ENCODE peak calls at places on chromosomes 5 and 9, in six cellular contexts. B, Q, W, U, C and T are unnamed samples.

GRCh38 chr5:147901555-147901954 is 4.8 kb downstream of the C5orf46 start:
- DNase-seq in W (no peak), B (no peak), C (peak; percentile 90), Q (no peak), U (no peak), T (peak; percentile 83)

GRCh38 chr9:17319822-17320221 is 185.0 kb downstream of the CNTLN start:
- DNase-seq in C (peak; percentile 23), U (no peak), B (no peak), W (no peak), Q (no peak), T (no peak)

GRCh38 chr9:110591526-110591925 is 12.0 kb upstream of the SVEP1 start:
- DNase-seq in U (no peak), W (peak; percentile 43), Q (no peak), C (peak; percentile 53), B (no peak), T (no peak)

GRCh38 chr9:71861618-71862017 is 49.4 kb downstream of the ABHD17B start:
- DNase-seq in B (no peak), C (no peak), W (no peak), U (no peak), Q (no peak), T (no peak)

GRCh38 chr5:154309361-154309725 is 118.8 kb downstream of the GALNT10 start:
- DNase-seq in W (no peak), C (peak; percentile 94), U (no peak), B (no peak), Q (no peak), T (peak; percentile 41)

GRCh38 chr5:14914603-14915277 is 43.2 kb upstream of the ANKH start:
- DNase-seq in Q (no peak), C (peak; percentile 87), W (peak; percentile 67), B (no peak), U (no peak), T (peak; percentile 16)

GRCh38 chr5:112995764-112996618 is 19.4 kb downstream of the DCP2 start:
- DNase-seq in B (peak; percentile 77), W (peak; percentile 46), Q (peak; percentile 82), C (peak; percentile 52), U (peak; percentile 43), T (peak; percentile 80)

GRCh38 chr9:14362175-14362574 is 48.2 kb upstream of the NFIB start:
- DNase-seq in W (no peak), Q (no peak), B (no peak), C (peak; percentile 64), U (no peak), T (peak; percentile 90)

GRCh38 chr5:34486160-34486765 is 169.9 kb upstream of the RAI14 start:
- DNase-seq in C (peak; percentile 77), W (peak; percentile 68), B (peak; percentile 86), U (peak; percentile 15), Q (peak; percentile 95), T (peak; percentile 93)

GRCh38 chr9:22169243-22169642 is 160.1 kb upstream of the CDKN2B start:
- DNase-seq in Q (no peak), W (peak; percentile 69), C (peak; percentile 45), U (no peak), B (no peak), T (peak; percentile 63)

GRCh38 chr5:16540421-16540820 is 74.8 kb upstream of the ZNF622 start:
- DNase-seq in C (peak; percentile 90), U (no peak), B (no peak), W (peak; percentile 83), Q (no peak), T (peak; percentile 5)

GRCh38 chr5:141674747-141675146 is 7.3 kb downstream of the ARAP3 start:
- DNase-seq in C (no peak), Q (no peak), U (no peak), B (no peak), W (no peak), T (no peak)

GRCh38 chr5:157816682-157817268 is 42.2 kb downstream of the CLINT1 start:
- DNase-seq in C (no peak), W (no peak), Q (no peak), B (no peak), U (no peak), T (peak; percentile 43)

GRCh38 chr9:98108540-98109031 is 10.4 kb downstream of the TRIM14 start:
- DNase-seq in Q (peak; percentile 34), C (no peak), W (no peak), B (no peak), U (no peak), T (no peak)

GRCh38 chr5:111408817-111409216 is 103.5 kb downstream of the STARD4 start:
- DNase-seq in C (no peak), U (no peak), W (no peak), Q (no peak), B (no peak), T (no peak)

GRCh38 chr5:141743652-141744333 is 61.8 kb upstream of the ARAP3 start:
- DNase-seq in Q (no peak), U (no peak), C (no peak), W (no peak), B (no peak), T (no peak)

GRCh38 chr5:9515451-9515850 is 30.4 kb downstream of the SEMA5A start:
- DNase-seq in W (no peak), U (no peak), Q (no peak), B (no peak), C (no peak), T (no peak)

GRCh38 chr9:73151653-73152382 is at the start of gene ANXA1:
- DNase-seq in C (peak; percentile 90), W (peak; percentile 93), Q (no peak), U (no peak), B (no peak), T (peak; percentile 95)

GRCh38 chr9:73154271-73154670 is 2.6 kb downstream of the ANXA1 start:
- DNase-seq in Q (no peak), B (no peak), C (no peak), W (no peak), U (no peak), T (no peak)

GRCh38 chr9:73152953-73153352 is 1.3 kb downstream of the ANXA1 start:
- DNase-seq in W (no peak), U (no peak), B (no peak), Q (no peak), C (peak; percentile 49), T (peak; percentile 63)

GRCh38 chr9:73153793-73154227 is 2.1 kb downstream of the ANXA1 start:
- DNase-seq in W (peak; percentile 79), Q (no peak), C (peak; percentile 74), U (no peak), B (no peak), T (peak; percentile 55)

GRCh38 chr9:73152445-73152844 is 780 bp downstream of the ANXA1 start:
- DNase-seq in W (no peak), B (no peak), U (no peak), Q (no peak), C (peak; percentile 82), T (peak; percentile 77)
- H3K4me3 ChIP-seq in W (peak overlapping the region; percentile 99), B (peak overlapping the region; percentile 10), U (peak overlapping the region; percentile 46), Q (peak overlapping the region; percentile 85), C (peak overlapping the region; percentile 85), T (peak overlapping the region; percentile 69)

DNA sequence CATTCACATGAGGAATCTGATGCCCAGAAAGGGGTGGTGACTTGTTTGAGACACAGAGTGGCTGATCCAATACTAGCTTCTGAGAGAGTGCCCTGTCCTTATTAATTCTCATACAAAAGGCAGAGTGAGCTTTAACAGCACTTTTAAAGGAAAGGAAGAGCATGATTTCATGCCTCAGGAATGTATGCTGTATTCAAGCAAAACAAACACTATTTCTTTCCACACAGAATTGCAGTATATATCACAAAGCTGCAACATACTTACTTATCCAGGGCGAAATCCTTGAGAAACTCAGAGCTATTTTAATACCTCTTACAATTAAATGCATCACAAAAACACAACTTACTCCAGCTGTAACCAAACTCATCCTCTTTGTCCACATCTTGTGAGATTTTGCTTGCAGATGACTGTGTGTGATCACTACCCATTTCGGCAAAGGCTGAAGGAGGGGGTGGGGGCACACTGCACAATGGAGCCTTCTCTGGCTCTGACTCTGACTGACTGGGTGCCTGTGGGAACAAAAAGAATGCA is 139.8 kb downstream of the MPDZ start:
- DNase-seq in W (peak; percentile 65), U (no peak), C (peak; percentile 91), B (no peak), Q (no peak), T (peak; percentile 89)
- H3K4me3 ChIP-seq in W (no peak overlapping the region), U (no peak overlapping the region), C (peak overlapping the region; percentile 12), B (no peak overlapping the region), Q (no peak overlapping the region), T (no peak overlapping the region)

DNA sequence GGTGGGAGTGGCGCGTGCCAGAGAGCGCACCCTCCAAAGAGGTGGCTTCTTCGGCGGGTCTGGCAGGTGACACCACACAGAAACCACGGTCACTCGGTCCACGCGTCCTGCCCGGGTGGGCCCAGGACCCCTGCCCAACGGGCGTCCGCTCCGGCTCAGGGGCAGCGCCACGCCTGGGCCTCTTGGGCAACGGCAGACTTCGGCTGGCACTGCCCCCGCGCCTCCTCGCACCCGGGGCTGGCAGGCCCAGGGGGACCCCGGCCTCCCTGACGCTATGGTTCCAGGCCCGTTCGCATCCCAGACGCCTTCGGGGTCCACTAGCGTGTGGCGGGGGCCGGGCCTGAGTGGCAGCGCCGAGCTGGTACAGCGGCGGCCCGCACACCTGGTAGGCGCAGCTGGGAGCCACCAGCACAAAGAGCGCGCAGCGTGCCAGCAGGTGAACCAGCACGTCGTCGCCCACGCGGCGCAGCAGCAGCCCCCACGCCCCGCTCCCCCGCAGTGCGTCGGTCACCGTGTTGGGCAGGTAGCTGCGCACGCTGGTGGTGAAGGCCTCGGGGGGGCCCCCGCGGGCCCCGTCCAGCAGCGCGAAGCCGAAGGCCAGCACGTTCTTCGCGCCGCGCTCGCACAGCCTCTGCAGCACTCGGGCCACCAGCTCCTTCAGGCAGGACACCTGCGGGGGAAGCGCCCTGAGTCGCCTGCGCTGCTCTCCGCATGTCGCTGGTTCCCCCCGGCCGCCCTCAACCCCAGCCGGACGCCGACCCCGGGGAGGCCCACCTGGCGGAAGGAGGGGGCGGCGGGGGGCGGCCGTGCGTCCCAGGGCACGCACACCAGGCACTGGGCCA is 650 bp downstream of the TERT start:
- DNase-seq in Q (peak; percentile 69), B (no peak), W (no peak), C (no peak), U (no peak), T (no peak)
- H3K4me3 ChIP-seq in Q (no peak overlapping the region), B (no peak overlapping the region), W (no peak overlapping the region), C (no peak overlapping the region), U (no peak overlapping the region), T (no peak overlapping the region)

GRCh38 chr9:35650341-35651158 is at the start of gene SIT1:
- DNase-seq in B (no peak), W (no peak), U (no peak), Q (no peak), C (no peak), T (no peak)
- H3K4me3 ChIP-seq in B (no peak within 1 kb of the TSS), W (no peak within 1 kb of the TSS), U (no peak within 1 kb of the TSS), Q (no peak within 1 kb of the TSS), C (no peak within 1 kb of the TSS), T (no peak within 1 kb of the TSS)

DNA sequence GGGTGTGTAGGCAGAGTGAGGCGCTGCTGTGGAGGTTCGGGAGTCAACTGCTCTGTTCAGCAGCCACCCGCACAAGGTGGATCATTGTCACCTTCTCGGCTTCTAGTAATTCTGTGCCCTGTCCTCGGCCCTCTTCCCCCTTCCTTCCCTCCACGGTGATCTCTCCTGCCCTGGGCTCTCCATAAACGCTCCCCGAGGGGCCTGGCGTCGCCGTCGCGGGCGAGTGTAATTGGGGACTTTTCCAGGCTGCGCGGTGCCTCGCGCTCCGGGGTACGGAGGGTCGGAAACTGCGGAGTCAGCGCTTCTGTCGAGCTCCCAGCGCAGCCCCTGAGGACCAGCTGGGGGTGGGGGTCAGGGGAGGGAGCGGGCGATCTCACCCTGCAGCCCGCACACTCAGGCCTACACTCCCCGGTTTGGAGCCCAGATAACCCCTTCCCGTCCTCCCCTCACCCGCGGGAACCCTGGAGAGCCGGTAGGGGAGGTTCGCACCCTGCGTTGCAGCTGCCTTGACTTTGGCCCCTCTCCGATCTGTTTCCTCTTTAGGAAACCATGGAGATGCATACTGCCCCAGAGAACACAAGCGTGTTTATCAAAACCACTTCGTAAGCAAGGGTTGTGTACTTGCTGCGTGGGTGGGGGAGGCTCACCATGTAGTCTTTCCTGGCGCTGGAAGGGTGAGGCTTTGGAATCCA is 188.3 kb upstream of the ZNF618 start:
- DNase-seq in U (no peak), W (no peak), B (no peak), Q (no peak), C (no peak), T (peak; percentile 74)
- H3K4me3 ChIP-seq in U (no peak overlapping the region), W (no peak overlapping the region), B (no peak overlapping the region), Q (no peak overlapping the region), C (peak overlapping the region; percentile 7), T (no peak overlapping the region)